ENCODE peak calls at places on chromosome 10, in eight cellular contexts. T is GM23248; H is pancreas; P is stomach; K is CD4-positive, alpha-beta memory T cell; S is A549; U is heart right ventricle; R is PC-3. W is an unnamed sample. For H3K4me1, the result is how much of the 10 kb centered on the place peaks cover.

GRCh38 chr10:132643709-132644543 is 106.3 kb downstream of the INPP5A start:
- DNase-seq in T (no peak), H (peak), P (no peak), K (no peak), S (no peak), U (no peak), R (no peak), W (no peak)

GRCh38 chr10:77279207-77279606 is 358.4 kb downstream of the KCNMA1 start:
- DNase-seq in T (peak), H (no peak), P (no peak), K (no peak), S (no peak), U (no peak), R (no peak), W (no peak)

GRCh38 chr10:79229081-79229541 is 118.2 kb upstream of the PPIF start:
- DNase-seq in T (no peak), H (no peak), P (no peak), K (no peak), S (no peak), U (no peak), R (no peak), W (no peak)

GRCh38 chr10:34954142-34954541 is 136.0 kb downstream of the CUL2 start:
- DNase-seq in T (no peak), H (peak), P (peak), K (no peak), S (no peak), U (no peak), R (peak), W (no peak)

GRCh38 chr10:90125406-90125805 is 424.0 kb downstream of the KIF20B start:
- DNase-seq in T (no peak), H (no peak), P (no peak), K (no peak), S (no peak), U (no peak), R (no peak), W (no peak)

GRCh38 chr10:73839276-73839966 is 28.0 kb upstream of the NDST2 start:
- DNase-seq in T (no peak), H (no peak), P (no peak), K (no peak), S (no peak), U (no peak), R (no peak), W (peak)

GRCh38 chr10:127090135-127090534 is 106.3 kb downstream of the INSYN2A start:
- DNase-seq in T (no peak), H (peak), P (no peak), K (no peak), S (no peak), U (no peak), R (no peak), W (no peak)

GRCh38 chr10:69994262-69994661 is 58.4 kb upstream of the MACROH2A2 start:
- DNase-seq in T (peak), H (no peak), P (no peak), K (peak), S (peak), U (peak), R (peak), W (no peak)

GRCh38 chr10:27661511-27662286 is 83.9 kb downstream of the MKX start:
- DNase-seq in T (peak), H (no peak), P (no peak), K (no peak), S (no peak), U (no peak), R (peak), W (no peak)

GRCh38 chr10:45557275-45557905 is 115.2 kb downstream of the ZFAND4 start:
- DNase-seq in T (no peak), H (no peak), P (no peak), K (no peak), S (no peak), U (no peak), R (no peak), W (no peak)

GRCh38 chr10:121036431-121036830 is 185.3 kb downstream of the WDR11 start:
- DNase-seq in T (no peak), H (no peak), P (no peak), K (no peak), S (no peak), U (no peak), R (no peak), W (no peak)

GRCh38 chr10:110206988-110207804 is at the start of gene MXI1:
- DNase-seq in T (peak), H (peak), P (peak), K (peak), S (peak), U (peak), R (peak), W (peak)

GRCh38 chr10:97731346-97732051 is 5.4 kb upstream of the ZFYVE27 start:
- DNase-seq in T (peak), H (peak), P (peak), K (peak), S (peak), U (peak), R (peak), W (peak)

GRCh38 chr10:119428789-119429188 is 113.7 kb downstream of the RGS10 start:
- DNase-seq in T (no peak), H (no peak), P (no peak), K (no peak), S (no peak), U (no peak), R (no peak), W (no peak)

GRCh38 chr10:78997635-78998618 is 70.8 kb upstream of the ZMIZ1 start:
- DNase-seq in T (no peak), H (no peak), P (no peak), K (no peak), S (no peak), U (no peak), R (no peak), W (no peak)

GRCh38 chr10:14953452-14954000 is 370 bp downstream of the DCLRE1C start:
- DNase-seq in T (peak), H (peak), P (peak), K (no peak), S (peak), U (peak), R (peak), W (peak)

GRCh38 chr10:572696-573095 is 116.8 kb downstream of the DIP2C start:
- DNase-seq in T (no peak), H (no peak), P (no peak), K (no peak), S (no peak), U (no peak), R (no peak), W (no peak)

GRCh38 chr10:3769511-3769910 is 15.5 kb downstream of the KLF6 start:
- DNase-seq in T (no peak), H (no peak), P (no peak), K (no peak), S (no peak), U (no peak), R (no peak), W (no peak)

GRCh38 chr10:92792661-92793060 is 55.7 kb upstream of the EXOC6 start:
- DNase-seq in T (no peak), H (no peak), P (no peak), K (no peak), S (no peak), U (no peak), R (no peak), W (no peak)

GRCh38 chr10:29257106-29257783 is 31.6 kb upstream of the LYZL1 start:
- DNase-seq in T (peak), H (no peak), P (no peak), K (no peak), S (peak), U (peak), R (peak), W (peak)

DNA sequence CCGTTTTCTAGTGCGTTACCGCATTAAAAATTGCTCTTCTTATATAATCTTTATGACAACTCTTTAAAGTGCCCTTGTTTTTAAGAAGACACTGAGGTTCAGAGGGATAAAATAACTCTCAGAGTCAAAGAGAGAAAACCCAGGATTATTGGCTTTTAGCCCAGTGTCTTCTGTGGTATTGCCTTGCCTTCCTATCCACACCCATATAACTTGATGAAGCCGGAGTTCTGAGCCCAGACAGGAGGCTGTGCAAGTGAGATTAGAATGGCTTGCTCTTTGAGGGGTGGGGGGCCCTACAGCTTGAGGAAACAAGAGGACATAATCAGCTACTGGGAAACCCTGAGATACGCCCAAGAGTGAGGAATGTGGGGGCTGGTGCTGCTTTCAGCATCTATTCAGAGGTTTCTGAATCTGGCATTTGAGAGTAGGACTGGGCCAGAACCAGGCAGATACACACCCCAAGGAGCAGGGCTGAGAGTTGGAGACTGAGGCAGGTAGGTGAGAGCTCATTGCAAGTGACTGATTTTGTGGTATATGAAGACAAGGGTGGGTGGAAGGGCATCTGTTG is 2.3 kb downstream of the PRXL2A start:
- DNase-seq in T (no peak), H (no peak), P (no peak), K (no peak), S (no peak), U (no peak), R (no peak), W (no peak)
- H3K4me1 ChIP-seq in T (under half), H (under half), P (under half), K (under half), S (under half), U (half or more), R (under half), W (under half)

DNA sequence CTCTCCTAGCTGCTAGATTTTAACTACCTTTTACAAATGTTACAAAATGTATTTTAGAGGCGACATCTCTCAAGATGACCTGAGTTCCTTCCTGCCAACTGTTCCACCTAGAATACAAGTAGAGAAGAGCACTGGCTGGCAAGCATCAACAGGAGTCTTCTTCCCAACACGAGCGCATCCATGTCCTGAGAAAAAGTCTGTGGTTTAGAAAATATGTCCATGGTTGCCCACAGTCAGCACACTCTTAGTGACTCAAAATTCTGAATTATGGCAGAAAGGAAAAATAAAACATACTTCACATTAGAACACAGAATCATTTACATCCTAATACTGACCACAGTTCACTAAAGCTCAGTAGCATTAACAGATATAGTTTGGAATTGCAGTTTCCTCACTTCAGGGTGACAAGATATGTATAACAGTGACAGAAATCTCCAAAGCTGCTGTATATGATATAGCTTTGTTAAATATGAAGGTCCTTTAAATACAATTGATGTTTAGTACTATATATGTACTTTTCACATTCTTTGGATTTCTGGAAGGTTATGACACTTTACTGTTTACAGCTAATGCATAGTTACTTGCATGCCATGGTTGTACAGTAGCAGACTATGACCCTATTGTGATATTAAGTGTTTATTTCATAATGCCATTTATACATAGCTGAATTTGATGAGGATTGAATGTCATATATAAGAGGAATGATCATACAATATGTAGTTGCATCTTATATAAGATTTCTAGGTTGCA is 327.1 kb downstream of the GFRA1 start:
- DNase-seq in T (no peak), H (no peak), P (no peak), K (no peak), S (no peak), U (no peak), R (no peak), W (no peak)
- H3K4me1 ChIP-seq in T (half or more), H (under half), P (under half), K (under half), S (under half), U (under half), R (under half), W (under half)

GRCh38 chr10:86419101-86419500 is 52.5 kb upstream of the GRID1 start:
- DNase-seq in T (no peak), H (no peak), P (no peak), K (no peak), S (no peak), U (no peak), R (no peak), W (no peak)
- H3K4me1 ChIP-seq in T (under half), H (under half), P (under half), K (under half), S (under half), U (under half), R (under half), W (under half)

GRCh38 chr10:122173766-122174435 is 97.2 kb upstream of the BTBD16 start:
- DNase-seq in T (no peak), H (no peak), P (no peak), K (no peak), S (no peak), U (no peak), R (no peak), W (no peak)

GRCh38 chr10:122170802-122171201 is 100.3 kb upstream of the BTBD16 start:
- DNase-seq in T (no peak), H (no peak), P (no peak), K (no peak), S (no peak), U (no peak), R (no peak), W (no peak)

GRCh38 chr10:122173337-122173736 is 97.8 kb upstream of the BTBD16 start:
- DNase-seq in T (no peak), H (no peak), P (no peak), K (no peak), S (no peak), U (peak), R (no peak), W (no peak)

GRCh38 chr10:122172311-122173008 is 98.6 kb upstream of the BTBD16 start:
- DNase-seq in T (no peak), H (no peak), P (no peak), K (no peak), S (no peak), U (peak), R (no peak), W (no peak)

DNA sequence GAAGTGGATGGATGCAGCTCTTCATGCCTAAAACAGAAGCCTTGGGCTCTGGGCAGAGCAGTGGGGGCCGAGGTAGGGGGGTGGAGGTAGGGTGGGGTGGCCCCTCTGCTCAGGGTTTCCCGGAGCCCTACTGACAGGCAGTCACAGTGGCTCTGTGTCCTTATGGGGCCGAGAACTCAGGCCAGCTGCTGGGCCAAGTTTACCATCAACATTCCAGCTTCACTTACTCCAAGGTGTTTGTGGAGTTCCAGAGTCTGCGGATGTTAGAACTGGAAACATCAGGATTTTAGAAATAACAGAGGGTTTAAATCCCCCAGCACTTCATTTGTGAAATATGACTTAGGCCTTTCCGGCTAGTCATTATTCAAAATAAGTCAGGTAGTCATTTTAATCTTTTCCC is 99.8 kb upstream of the BTBD16 start:
- DNase-seq in T (no peak), H (no peak), P (no peak), K (no peak), S (no peak), U (no peak), R (no peak), W (no peak)
- H3K4me1 ChIP-seq in T (under half), H (under half), P (under half), K (under half), S (under half), U (under half), R (under half), W (under half)

GRCh38 chr10:59839576-59839975 is 66.8 kb downstream of the CCDC6 start:
- DNase-seq in T (peak), H (no peak), P (no peak), K (no peak), S (no peak), U (no peak), R (peak), W (no peak)
- H3K4me1 ChIP-seq in T (under half), H (under half), P (under half), K (under half), S (under half), U (under half), R (under half), W (under half)

DNA sequence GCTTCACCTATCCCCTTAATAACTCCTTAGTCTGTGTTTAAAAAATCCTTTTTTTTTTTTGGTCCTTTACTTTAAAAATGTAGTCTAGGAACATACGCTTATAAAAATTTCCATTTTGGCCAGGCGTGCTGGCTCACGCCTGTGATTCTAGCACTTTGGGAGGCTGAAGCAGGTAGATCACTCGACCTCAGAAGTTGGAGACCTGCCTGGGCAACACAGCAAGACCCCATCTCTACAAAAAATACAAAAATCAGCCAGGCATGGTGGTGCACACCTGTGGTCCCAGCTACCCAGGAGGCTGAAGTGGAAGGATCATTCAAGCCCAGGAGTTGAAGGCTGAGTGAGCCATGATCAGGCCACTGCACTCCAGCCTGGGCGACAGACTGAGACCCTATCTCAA is 14.8 kb downstream of the KAZALD1 start:
- DNase-seq in T (no peak), H (no peak), P (no peak), K (no peak), S (no peak), U (no peak), R (no peak), W (no peak)
- H3K4me1 ChIP-seq in T (under half), H (under half), P (under half), K (under half), S (under half), U (under half), R (under half), W (under half)

GRCh38 chr10:71969929-71970328 is 5.7 kb downstream of the CHST3 start:
- DNase-seq in T (no peak), H (no peak), P (no peak), K (no peak), S (no peak), U (no peak), R (no peak), W (no peak)
- H3K4me1 ChIP-seq in T (half or more), H (under half), P (half or more), K (under half), S (half or more), U (half or more), R (half or more), W (half or more)

GRCh38 chr10:7819126-7819470 is 793 bp downstream of the TAF3 start:
- DNase-seq in T (peak), H (peak), P (peak), K (peak), S (peak), U (peak), R (peak), W (no peak)

GRCh38 chr10:7829289-7829834 is 11.1 kb downstream of the TAF3 start:
- DNase-seq in T (no peak), H (no peak), P (no peak), K (no peak), S (no peak), U (no peak), R (no peak), W (no peak)

GRCh38 chr10:7818295-7819125 is at the start of gene TAF3:
- DNase-seq in T (peak), H (peak), P (peak), K (peak), S (peak), U (peak), R (peak), W (peak)

GRCh38 chr10:7826971-7827370 is 8.7 kb downstream of the TAF3 start:
- DNase-seq in T (peak), H (peak), P (no peak), K (no peak), S (peak), U (no peak), R (peak), W (no peak)

GRCh38 chr10:7824251-7824650 is 5.9 kb downstream of the TAF3 start:
- DNase-seq in T (no peak), H (no peak), P (no peak), K (no peak), S (no peak), U (no peak), R (no peak), W (no peak)
- H3K4me1 ChIP-seq in T (under half), H (under half), P (under half), K (under half), S (under half), U (under half), R (under half), W (under half)